ENCODE peak calls at places on chromosomes 6 and 20, in five cellular contexts. P is fibroblast of lung, R is neural progenitor cell, V is IMR-90, U is esophagus muscularis mucosa. B is an unnamed sample.

GRCh38 chr6:21560249-21560648 is 33.3 kb upstream of the SOX4 start:
- DNase-seq in P (no peak), V (no peak), U (no peak), R (no peak), B (no peak)

GRCh38 chr6:92777146-92777740 is 642.1 kb downstream of the EPHA7 start:
- DNase-seq in R (peak; percentile 50), V (peak; percentile 42), U (no peak), P (peak; percentile 36), B (no peak)

GRCh38 chr20:34124469-34125249 is 12.6 kb upstream of the EIF2S2 start:
- DNase-seq in R (no peak), V (no peak), U (no peak), P (no peak), B (no peak)

GRCh38 chr20:17504898-17505663 is 26.1 kb downstream of the BFSP1 start:
- DNase-seq in U (no peak), P (peak; percentile 52), V (peak; percentile 59), R (peak; percentile 78), B (no peak)

GRCh38 chr6:42935322-42935721 is 6.0 kb downstream of the CNPY3 start:
- DNase-seq in P (no peak), U (no peak), V (no peak), R (no peak), B (no peak)

GRCh38 chr6:36326351-36326995 is 10.2 kb downstream of the BNIP5 start:
- DNase-seq in V (peak; percentile 27), P (no peak), R (peak; percentile 66), U (no peak), B (no peak)

GRCh38 chr20:58498445-58499068 is 16.6 kb downstream of the APCDD1L start:
- DNase-seq in U (no peak), R (no peak), V (no peak), P (no peak), B (no peak)

GRCh38 chr6:84766118-84766683 is 1.8 kb upstream of the TBX18 start:
- DNase-seq in P (no peak), V (no peak), R (peak; percentile 49), U (no peak), B (no peak)

GRCh38 chr6:135162678-135163439 is 18.2 kb upstream of the MYB start:
- DNase-seq in P (no peak), U (no peak), R (peak; percentile 71), V (no peak), B (no peak)

GRCh38 chr6:31581511-31582229 is 554 bp downstream of the LTB start:
- DNase-seq in P (no peak), R (peak; percentile 27), V (no peak), U (no peak), B (no peak)

GRCh38 chr20:1185781-1186334 is 1.1 kb upstream of the TMEM74B start:
- DNase-seq in R (peak; percentile 83), P (peak; percentile 20), U (no peak), V (peak; percentile 26), B (no peak)

GRCh38 chr20:4673371-4674001 is 48.2 kb upstream of the PRND start:
- DNase-seq in U (no peak), P (no peak), V (no peak), R (no peak), B (no peak)

GRCh38 chr6:41599836-41600445 is 38.3 kb upstream of the MDFI start:
- DNase-seq in V (no peak), P (no peak), U (no peak), R (no peak), B (no peak)

GRCh38 chr6:127376685-127377084 is 33.3 kb upstream of the ECHDC1 start:
- DNase-seq in V (peak; percentile 16), U (no peak), P (peak; percentile 20), R (no peak), B (no peak)

GRCh38 chr20:8853805-8854338 is 215.0 kb upstream of the PLCB4 start:
- DNase-seq in P (peak; percentile 70), U (no peak), V (peak; percentile 84), R (peak; percentile 81), B (peak; percentile 64)

GRCh38 chr20:34516874-34517542 is 786 bp downstream of the DYNLRB1 start:
- DNase-seq in V (no peak), P (no peak), U (no peak), R (peak; percentile 38), B (no peak)

GRCh38 chr20:59305898-59306640 is 5.7 kb downstream of the EDN3 start:
- DNase-seq in R (no peak), U (no peak), V (no peak), P (no peak), B (no peak)

GRCh38 chr20:17569616-17570346 is at the start of gene DSTN:
- DNase-seq in U (peak; percentile 98), R (peak; percentile 98), V (peak; percentile 95), P (peak; percentile 96), B (peak; percentile 88)

DNA sequence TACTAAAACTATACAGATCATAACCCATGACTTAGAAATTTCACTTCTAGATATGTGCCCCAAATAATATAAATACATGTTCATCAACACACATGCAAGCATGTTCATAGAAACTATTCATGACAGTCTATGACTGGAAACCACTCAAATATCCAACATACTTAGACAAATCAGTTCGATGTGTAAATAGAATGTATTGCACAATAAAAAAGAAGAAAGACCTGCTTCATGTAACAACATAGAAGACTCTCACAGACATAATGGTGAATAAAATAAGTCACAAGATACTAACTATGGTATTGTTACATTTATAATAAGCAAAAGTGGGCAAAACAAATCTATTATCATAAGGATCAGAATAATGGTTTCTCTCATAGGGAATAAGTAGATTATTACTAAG is 163.5 kb upstream of the THBS2 start:
- DNase-seq in U (no peak), V (no peak), P (no peak), R (no peak), B (no peak)
- H3K9me3 ChIP-seq in U (peaks cover 13% of the 10 kb centered on the region), V (peaks cover 6% of the 10 kb centered on the region), P (no peaks in the 10 kb centered on the region), R (peaks cover 17% of the 10 kb centered on the region), B (peaks cover 3% of the 10 kb centered on the region)

GRCh38 chr6:158706369-158706982 is 56.6 kb downstream of the SYTL3 start:
- DNase-seq in R (peak; percentile 46), P (peak; percentile 41), U (no peak), V (peak; percentile 51), B (no peak)

GRCh38 chr6:158703840-158704822 is 54.3 kb downstream of the SYTL3 start:
- DNase-seq in U (peak; percentile 94), R (peak; percentile 84), P (peak; percentile 36), V (peak; percentile 28), B (no peak)

GRCh38 chr6:158705386-158706126 is 55.7 kb downstream of the SYTL3 start:
- DNase-seq in V (no peak), U (no peak), R (no peak), P (no peak), B (no peak)

GRCh38 chr6:158707120-158707519 is 57.3 kb downstream of the SYTL3 start:
- DNase-seq in P (peak; percentile 65), V (peak; percentile 56), U (no peak), R (no peak), B (no peak)

DNA sequence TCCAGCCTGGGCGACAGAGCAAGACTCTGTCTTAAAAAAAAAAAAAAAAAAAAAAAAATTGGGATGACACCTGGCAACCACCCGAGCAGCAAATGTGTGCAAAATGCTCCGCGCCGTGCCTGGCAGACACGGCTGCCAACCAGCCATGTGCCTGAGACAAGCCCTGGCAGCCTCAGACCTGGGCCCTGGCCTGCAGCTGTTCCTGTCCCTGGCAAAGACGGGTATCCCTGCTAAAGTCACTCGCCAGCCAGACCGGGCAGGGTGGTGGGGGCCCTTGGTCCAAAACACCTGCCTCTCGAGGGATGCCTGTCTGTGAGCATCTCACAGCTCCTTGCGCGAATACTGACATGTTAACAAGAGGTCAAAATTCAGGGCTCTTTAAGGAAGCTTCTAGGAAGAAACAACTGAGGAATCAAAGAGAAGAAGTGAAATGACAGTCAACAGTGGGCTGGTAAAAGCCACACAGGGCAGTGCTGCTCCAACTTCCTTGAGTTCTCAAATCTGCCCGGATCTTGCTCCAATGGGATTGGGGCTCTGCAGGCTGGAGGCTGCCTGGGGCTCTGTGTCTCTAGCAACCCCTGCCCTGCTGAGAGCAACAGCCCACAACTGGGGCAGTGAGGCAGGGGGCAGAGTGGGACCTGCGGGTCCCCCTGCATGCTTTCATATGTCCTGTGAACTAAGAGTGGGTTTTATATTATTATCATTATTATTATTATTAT is 53.4 kb downstream of the SYTL3 start:
- DNase-seq in U (no peak), R (no peak), V (no peak), P (no peak), B (no peak)
- H3K27ac ChIP-seq in U (peak overlapping the region; percentile 73), R (no peak overlapping the region), V (no peak overlapping the region), P (no peak overlapping the region), B (no peak overlapping the region)

GRCh38 chr6:119284861-119285521 is 64.6 kb downstream of the MAN1A1 start:
- DNase-seq in P (no peak), V (no peak), U (no peak), R (peak; percentile 45), B (no peak)
- TF ChIP-seq CTCF in P (no peak), V (no peak), U (no peak), R (peak; percentile 37), B (no peak)

GRCh38 chr6:26140967-26141294 is 53.7 kb downstream of the HFE start:
- DNase-seq in U (no peak), P (no peak), R (no peak), V (no peak), B (no peak)

GRCh38 chr6:26136321-26136720 is 49.1 kb downstream of the HFE start:
- DNase-seq in R (no peak), P (no peak), U (no peak), V (no peak), B (no peak)

GRCh38 chr6:26142026-26142425 is 54.8 kb downstream of the HFE start:
- DNase-seq in P (no peak), R (no peak), V (no peak), U (no peak), B (no peak)

GRCh38 chr6:26140254-26140966 is 53.2 kb downstream of the HFE start:
- DNase-seq in V (no peak), P (no peak), R (no peak), U (no peak), B (no peak)

GRCh38 chr6:26141378-26141901 is 54.2 kb downstream of the HFE start:
- DNase-seq in U (no peak), V (no peak), P (no peak), R (no peak), B (no peak)
- H3K9me3 ChIP-seq in U (no peaks in the 10 kb centered on the region), V (no peaks in the 10 kb centered on the region), P (no peaks in the 10 kb centered on the region), R (no peaks in the 10 kb centered on the region), B (no peaks in the 10 kb centered on the region)

GRCh38 chr6:96522469-96523009 is 933 bp downstream of the UFL1 start:
- DNase-seq in R (no peak), V (peak; percentile 14), P (peak; percentile 32), U (no peak), B (no peak)
- H3K27ac ChIP-seq in R (peak overlapping the region; percentile 82), V (peak overlapping the region; percentile 98), P (peak overlapping the region; percentile 94), U (peak overlapping the region; percentile 97), B (no peak overlapping the region)

GRCh38 chr6:160782228-160782627 is 80.2 kb downstream of the PLG start:
- DNase-seq in R (no peak), P (no peak), U (no peak), V (no peak), B (no peak)
- TF ChIP-seq CTCF in R (no peak), P (no peak), U (no peak), V (no peak), B (no peak)

GRCh38 chr20:42102000-42102399 is 483.8 kb upstream of the CHD6 start:
- DNase-seq in V (no peak), U (no peak), R (no peak), P (no peak), B (no peak)
- H3K9me3 ChIP-seq in V (peaks cover 33% of the 10 kb centered on the region), U (no peaks in the 10 kb centered on the region), R (no peaks in the 10 kb centered on the region), P (no peaks in the 10 kb centered on the region), B (peaks cover 56% of the 10 kb centered on the region)

GRCh38 chr20:40869416-40870147 is 159.0 kb upstream of the TOP1 start:
- DNase-seq in R (no peak), V (no peak), P (no peak), U (no peak), B (no peak)
- H3K27ac ChIP-seq in R (no peak overlapping the region), V (no peak overlapping the region), P (no peak overlapping the region), U (no peak overlapping the region), B (peak overlapping the region; percentile 39)